ENCODE peak calls at places on chromosomes 11 and 22, in nine cellular contexts. Q is aorta, W is Caco-2, B is gastrocnemius medialis, H is iPS DF 6.9, L is A673, K is tibial nerve, T is IMR-90, N is A549. R is an unnamed sample.
A peak's percentile ranks its signal among the peaks of the same experiment; 100 is the strongest.

GRCh38 chr22:47043835-47044721 is 281.6 kb downstream of the TBC1D22A start:
- DNase-seq in Q (peak; percentile 45), W (peak; percentile 40), B (no peak), H (no peak), L (peak; percentile 83), K (no peak), T (peak; percentile 54), N (no peak), R (no peak)

GRCh38 chr11:45921561-45922424 is 663 bp upstream of the LARGE2 start:
- DNase-seq in Q (peak; percentile 42), W (peak; percentile 98), B (no peak), H (peak; percentile 76), L (peak; percentile 45), K (no peak), T (no peak), N (no peak), R (peak; percentile 60)

GRCh38 chr11:71446942-71447688 is 1.1 kb downstream of the DHCR7 start:
- DNase-seq in Q (no peak), W (peak; percentile 31), B (no peak), H (no peak), L (peak; percentile 55), K (peak; percentile 62), T (peak; percentile 66), N (peak; percentile 18), R (no peak)

GRCh38 chr11:7467652-7468051 is 17.7 kb upstream of the OLFML1 start:
- DNase-seq in Q (no peak), W (no peak), B (no peak), H (no peak), L (no peak), K (no peak), T (no peak), N (no peak), R (no peak)

GRCh38 chr11:30879322-30880020 is 293.3 kb upstream of the MPPED2 start:
- DNase-seq in Q (no peak), W (no peak), B (no peak), H (no peak), L (peak; percentile 61), K (no peak), T (no peak), N (no peak), R (peak; percentile 6)

GRCh38 chr22:49164773-49165320 is 662.8 kb downstream of the BRD1 start:
- DNase-seq in Q (peak; percentile 22), W (no peak), B (no peak), H (no peak), L (no peak), K (no peak), T (no peak), N (no peak), R (no peak)

GRCh38 chr11:297666-298405 is 1.5 kb downstream of the IFITM5 start:
- DNase-seq in Q (peak; percentile 60), W (no peak), B (no peak), H (no peak), L (no peak), K (no peak), T (no peak), N (no peak), R (no peak)

GRCh38 chr22:45876136-45877035 is 100.6 kb downstream of the WNT7B start:
- DNase-seq in Q (no peak), W (no peak), B (no peak), H (no peak), L (no peak), K (no peak), T (no peak), N (no peak), R (no peak)

GRCh38 chr22:36691488-36691887 is 12.1 kb downstream of the CACNG2 start:
- DNase-seq in Q (no peak), W (no peak), B (no peak), H (no peak), L (no peak), K (no peak), T (no peak), N (no peak), R (no peak)

GRCh38 chr11:124837491-124837856 is 27.8 kb upstream of the ROBO3 start:
- DNase-seq in Q (no peak), W (peak; percentile 76), B (no peak), H (no peak), L (peak; percentile 92), K (peak; percentile 24), T (peak; percentile 90), N (peak; percentile 86), R (peak; percentile 70)

GRCh38 chr11:94747136-94748110 is 20.7 kb upstream of the AMOTL1 start:
- DNase-seq in Q (no peak), W (peak; percentile 61), B (no peak), H (no peak), L (no peak), K (no peak), T (no peak), N (peak; percentile 84), R (no peak)

GRCh38 chr22:29311468-29312217 is 3.9 kb downstream of the RASL10A start:
- DNase-seq in Q (peak; percentile 64), W (no peak), B (no peak), H (no peak), L (no peak), K (no peak), T (no peak), N (no peak), R (peak; percentile 37)

GRCh38 chr22:29310863-29311339 is 4.5 kb downstream of the GAS2L1 start:
- DNase-seq in Q (peak; percentile 98), W (peak; percentile 83), B (peak; percentile 81), H (no peak), L (peak; percentile 92), K (peak; percentile 98), T (peak; percentile 96), N (peak; percentile 88), R (peak; percentile 86)

GRCh38 chr22:29308791-29309262 is 2.4 kb downstream of the GAS2L1 start:
- DNase-seq in Q (peak; percentile 58), W (no peak), B (no peak), H (no peak), L (no peak), K (no peak), T (peak; percentile 65), N (no peak), R (peak; percentile 39)

GRCh38 chr22:29309332-29310064 is 3.0 kb downstream of the GAS2L1 start:
- DNase-seq in Q (peak; percentile 62), W (no peak), B (no peak), H (no peak), L (no peak), K (no peak), T (no peak), N (no peak), R (peak; percentile 66)

GRCh38 chr22:29310065-29310862 is 3.8 kb downstream of the GAS2L1 start:
- DNase-seq in Q (peak; percentile 35), W (peak; percentile 35), B (no peak), H (no peak), L (no peak), K (no peak), T (no peak), N (no peak), R (no peak)
- H3K4me1 ChIP-seq in Q (no peaks in the 10 kb centered on the region), W (peaks cover 36% of the 10 kb centered on the region), B (peaks cover 32% of the 10 kb centered on the region), H (peaks cover 5% of the 10 kb centered on the region), L (peaks cover 28% of the 10 kb centered on the region), K (peaks cover 73% of the 10 kb centered on the region), T (peaks cover 17% of the 10 kb centered on the region), N (peaks cover 50% of the 10 kb centered on the region), R (peaks cover 18% of the 10 kb centered on the region)

DNA sequence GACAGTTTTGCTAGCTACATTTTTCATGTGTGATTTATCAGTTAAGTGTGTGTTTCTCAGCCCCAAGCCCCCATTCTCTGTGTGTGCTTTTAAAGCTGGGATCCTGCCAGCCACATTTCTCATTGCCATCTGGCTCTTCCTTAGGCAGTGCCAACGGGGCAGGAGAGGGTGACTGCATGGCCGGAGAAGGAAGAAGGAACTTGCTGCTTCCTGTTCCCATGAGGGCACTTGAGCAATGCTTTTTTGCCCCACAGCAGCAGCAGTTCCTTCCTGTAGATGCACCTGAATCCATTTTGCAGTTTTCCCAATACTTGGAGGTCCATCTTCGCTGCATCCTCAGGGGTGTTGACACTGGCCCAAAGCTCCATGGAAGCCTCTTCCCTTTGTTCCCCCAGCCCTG is 37.5 kb downstream of the TNRC6B start:
- DNase-seq in Q (peak; percentile 71), W (no peak), B (peak; percentile 20), H (no peak), L (no peak), K (no peak), T (no peak), N (no peak), R (no peak)
- H3K4me1 ChIP-seq in Q (no peaks in the 10 kb centered on the region), W (peaks cover 12% of the 10 kb centered on the region), B (peaks cover 82% of the 10 kb centered on the region), H (peaks cover 14% of the 10 kb centered on the region), L (peaks cover 27% of the 10 kb centered on the region), K (peaks cover 44% of the 10 kb centered on the region), T (peaks cover 5% of the 10 kb centered on the region), N (peaks cover 2% of the 10 kb centered on the region), R (peaks cover 3% of the 10 kb centered on the region)

GRCh38 chr11:12216542-12217422 is 106.4 kb downstream of the MICAL2 start:
- DNase-seq in Q (no peak), W (no peak), B (no peak), H (no peak), L (no peak), K (no peak), T (peak; percentile 36), N (no peak), R (peak; percentile 72)
- H3K4me1 ChIP-seq in Q (peaks cover 7% of the 10 kb centered on the region), W (peaks cover 70% of the 10 kb centered on the region), B (peaks cover 21% of the 10 kb centered on the region), H (no peaks in the 10 kb centered on the region), L (no peaks in the 10 kb centered on the region), K (peaks cover 23% of the 10 kb centered on the region), T (peaks cover 34% of the 10 kb centered on the region), N (peaks cover 35% of the 10 kb centered on the region), R (peaks cover 8% of the 10 kb centered on the region)

GRCh38 chr22:43151251-43152000 is at the start of gene TSPO:
- DNase-seq in Q (peak; percentile 91), W (peak; percentile 56), B (peak; percentile 59), H (no peak), L (peak; percentile 75), K (peak; percentile 63), T (peak; percentile 19), N (peak; percentile 40), R (peak; percentile 89)
- H3K4me1 ChIP-seq in Q (no peaks in the 10 kb centered on the region), W (peaks cover 6% of the 10 kb centered on the region), B (peaks cover 13% of the 10 kb centered on the region), H (peaks cover 3% of the 10 kb centered on the region), L (no peaks in the 10 kb centered on the region), K (peaks cover 5% of the 10 kb centered on the region), T (peaks cover 10% of the 10 kb centered on the region), N (peaks cover 14% of the 10 kb centered on the region), R (no peaks in the 10 kb centered on the region)

GRCh38 chr11:82998697-82999096 is 73.0 kb downstream of the RAB30 start:
- DNase-seq in Q (no peak), W (no peak), B (no peak), H (no peak), L (no peak), K (no peak), T (no peak), N (no peak), R (no peak)
- H3K4me1 ChIP-seq in Q (no peaks in the 10 kb centered on the region), W (peaks cover 14% of the 10 kb centered on the region), B (peaks cover 95% of the 10 kb centered on the region), H (no peaks in the 10 kb centered on the region), L (peaks cover 10% of the 10 kb centered on the region), K (peaks cover 11% of the 10 kb centered on the region), T (no peaks in the 10 kb centered on the region), N (no peaks in the 10 kb centered on the region), R (peaks cover 5% of the 10 kb centered on the region)

GRCh38 chr22:31628362-31628761 is 33.7 kb downstream of the PISD start:
- DNase-seq in Q (no peak), W (no peak), B (no peak), H (no peak), L (no peak), K (no peak), T (no peak), N (no peak), R (no peak)
- H3K4me1 ChIP-seq in Q (no peaks in the 10 kb centered on the region), W (peaks cover 38% of the 10 kb centered on the region), B (peaks cover 47% of the 10 kb centered on the region), H (peaks cover 15% of the 10 kb centered on the region), L (peaks cover 5% of the 10 kb centered on the region), K (peaks cover 42% of the 10 kb centered on the region), T (peaks cover 27% of the 10 kb centered on the region), N (peaks cover 10% of the 10 kb centered on the region), R (no peaks in the 10 kb centered on the region)

DNA sequence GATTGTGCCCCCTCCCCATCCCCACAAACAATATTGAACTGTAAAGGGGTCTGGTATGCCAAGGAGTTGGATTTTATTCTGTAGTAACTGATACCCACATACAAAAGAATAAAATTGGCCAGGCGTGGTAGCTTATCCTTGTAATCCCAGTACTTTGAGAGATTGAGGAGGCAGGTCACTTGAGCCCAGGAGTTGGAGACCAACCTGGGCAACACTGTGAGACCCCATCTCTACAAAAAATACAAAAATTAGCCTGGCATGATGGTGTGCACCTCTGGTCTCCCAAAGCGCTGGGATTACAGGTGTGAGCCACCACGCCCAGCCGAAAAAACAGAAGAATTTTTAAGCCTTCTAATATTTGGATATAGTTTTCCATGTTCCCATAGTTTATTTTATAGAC is 4.2 kb upstream of the GLB1L3 start:
- DNase-seq in Q (no peak), W (no peak), B (no peak), H (no peak), L (no peak), K (no peak), T (no peak), N (no peak), R (no peak)
- H3K4me1 ChIP-seq in Q (no peaks in the 10 kb centered on the region), W (peaks cover 10% of the 10 kb centered on the region), B (no peaks in the 10 kb centered on the region), H (peaks cover 9% of the 10 kb centered on the region), L (no peaks in the 10 kb centered on the region), K (peaks cover 4% of the 10 kb centered on the region), T (peaks cover 1% of the 10 kb centered on the region), N (peaks cover 3% of the 10 kb centered on the region), R (no peaks in the 10 kb centered on the region)